ENCODE peak calls at places on chromosomes 2 and 18, in eight cellular contexts. V is GM23248; P is Ammon's horn; T is Right ventricle myocardium inferior; C is epithelial cell of esophagus; U is effector memory CD8-positive, alpha-beta T cell; Q is left ventricle myocardium inferior; O is tibial nerve. H is an unnamed sample.

GRCh38 chr2:236608308-236608564 is 38.6 kb downstream of the ACKR3 start:
- DNase-seq in V (peak; percentile 55), P (no peak), T (no peak), C (no peak), U (no peak), Q (no peak), O (no peak), H (no peak)

GRCh38 chr2:122451040-122451439 is 695.6 kb downstream of the TSN start:
- DNase-seq in V (peak; percentile 64), P (peak; percentile 4), T (no peak), C (peak; percentile 50), U (no peak), Q (no peak), O (no peak), H (no peak)

GRCh38 chr2:172516299-172516698 is 39.6 kb upstream of the PDK1 start:
- DNase-seq in V (peak; percentile 88), P (no peak), T (no peak), C (peak; percentile 68), U (no peak), Q (no peak), O (no peak), H (no peak)

GRCh38 chr2:238527565-238527964 is 100.8 kb downstream of the ASB1 start:
- DNase-seq in V (peak; percentile 90), P (no peak), T (no peak), C (peak; percentile 70), U (no peak), Q (no peak), O (no peak), H (no peak)

GRCh38 chr2:51624995-51625394 is 593.1 kb upstream of the NRXN1 start:
- DNase-seq in V (peak; percentile 26), P (no peak), T (no peak), C (peak; percentile 15), U (no peak), Q (no peak), O (no peak), H (no peak)

GRCh38 chr18:13264986-13265900 is 46.7 kb downstream of the LDLRAD4 start:
- DNase-seq in V (no peak), P (no peak), T (no peak), C (no peak), U (no peak), Q (no peak), O (no peak), H (no peak)

GRCh38 chr2:64017811-64018714 is 1.2 kb downstream of the VPS54 start:
- DNase-seq in V (peak; percentile 65), P (peak; percentile 30), T (no peak), C (peak; percentile 48), U (no peak), Q (no peak), O (no peak), H (no peak)

GRCh38 chr2:189168876-189169499 is 10.6 kb downstream of the COL5A2 start:
- DNase-seq in V (peak; percentile 51), P (no peak), T (no peak), C (no peak), U (no peak), Q (no peak), O (no peak), H (no peak)

GRCh38 chr2:144519934-144520717 is at the start of gene ZEB2:
- DNase-seq in V (peak; percentile 92), P (peak; percentile 83), T (peak; percentile 73), C (no peak), U (peak; percentile 61), Q (peak; percentile 54), O (no peak), H (no peak)

GRCh38 chr2:191251014-191251413 is 5.8 kb downstream of the MYO1B start:
- DNase-seq in V (no peak), P (no peak), T (no peak), C (no peak), U (no peak), Q (no peak), O (no peak), H (no peak)

GRCh38 chr2:240250985-240251847 is 110.8 kb upstream of the OTOS start:
- DNase-seq in V (peak; percentile 94), P (peak; percentile 97), T (peak; percentile 94), C (peak; percentile 75), U (no peak), Q (peak; percentile 90), O (peak; percentile 90), H (peak; percentile 90)

GRCh38 chr2:157421377-157421944 is 22.4 kb downstream of the CYTIP start:
- DNase-seq in V (no peak), P (no peak), T (no peak), C (no peak), U (no peak), Q (no peak), O (no peak), H (no peak)

GRCh38 chr18:74060511-74061028 is 87.1 kb downstream of the FBXO15 start:
- DNase-seq in V (no peak), P (no peak), T (no peak), C (no peak), U (no peak), Q (no peak), O (no peak), H (no peak)

GRCh38 chr2:173075781-173076556 is at the start of gene MAP3K20:
- DNase-seq in V (peak; percentile 87), P (peak; percentile 76), T (peak; percentile 90), C (peak; percentile 82), U (peak; percentile 59), Q (peak; percentile 83), O (peak; percentile 62), H (peak; percentile 65)

GRCh38 chr2:57906152-57906732 is 140.4 kb upstream of the VRK2 start:
- DNase-seq in V (peak; percentile 77), P (peak; percentile 85), T (no peak), C (peak; percentile 63), U (no peak), Q (no peak), O (no peak), H (no peak)

GRCh38 chr2:57673983-57674382 is 372.6 kb upstream of the VRK2 start:
- DNase-seq in V (no peak), P (no peak), T (no peak), C (no peak), U (no peak), Q (no peak), O (no peak), H (no peak)

GRCh38 chr18:79574938-79575525 is 104.6 kb upstream of the CTDP1 start:
- DNase-seq in V (no peak), P (no peak), T (no peak), C (no peak), U (no peak), Q (no peak), O (peak; percentile 9), H (no peak)

GRCh38 chr2:235263205-235264120 is 230.4 kb upstream of the AGAP1 start:
- DNase-seq in V (peak; percentile 99), P (peak; percentile 88), T (peak; percentile 89), C (peak; percentile 79), U (no peak), Q (peak; percentile 81), O (peak; percentile 83), H (peak; percentile 36)

GRCh38 chr2:173090291-173090877 is 14.7 kb downstream of the MAP3K20 start:
- DNase-seq in V (peak; percentile 90), P (no peak), T (no peak), C (peak; percentile 48), U (no peak), Q (peak; percentile 30), O (no peak), H (no peak)

GRCh38 chr18:49698596-49699025 is 114.7 kb downstream of the ACAA2 start:
- DNase-seq in V (no peak), P (no peak), T (no peak), C (no peak), U (no peak), Q (no peak), O (no peak), H (no peak)

GRCh38 chr2:239061824-239062560 is 214.1 kb downstream of the TWIST2 start:
- DNase-seq in V (no peak), P (no peak), T (no peak), C (no peak), U (no peak), Q (no peak), O (no peak), H (no peak)

GRCh38 chr2:80365762-80366161 is 61.2 kb upstream of the LRRTM1 start:
- DNase-seq in V (no peak), P (no peak), T (no peak), C (no peak), U (no peak), Q (no peak), O (no peak), H (no peak)

GRCh38 chr2:10073706-10074105 is 6.5 kb downstream of the CYS1 start:
- DNase-seq in V (no peak), P (no peak), T (no peak), C (no peak), U (no peak), Q (no peak), O (no peak), H (no peak)

H was measured in lung.